ENCODE peak calls at places on chromosomes 11 and 22, in four cellular contexts. I is tibial nerve, G is heart left ventricle, S is PC-9. E is an unnamed sample. For H3K4me1, the result is how much of the 10 kb centered on the place peaks cover.

GRCh38 chr22:40593460-40594273 is 42.9 kb downstream of the MRTFA start:
- DNase-seq in G (no peak), S (no peak), I (no peak), E (no peak)

GRCh38 chr22:20319041-20319744 is 667 bp downstream of the DGCR6L start:
- DNase-seq in S (no peak), G (no peak), I (no peak), E (peak)

GRCh38 chr11:2801711-2802388 is 83.7 kb downstream of the CDKN1C start:
- DNase-seq in S (no peak), I (no peak), G (peak), E (peak)

GRCh38 chr11:111500481-111500880 is 11.7 kb downstream of the BTG4 start:
- DNase-seq in I (no peak), S (no peak), G (no peak), E (no peak)

GRCh38 chr22:47101321-47101885 is 339.0 kb downstream of the TBC1D22A start:
- DNase-seq in S (no peak), G (no peak), I (no peak), E (no peak)

GRCh38 chr11:43943931-43944751 is 1.7 kb downstream of the C11orf96 start:
- DNase-seq in I (no peak), G (no peak), S (no peak), E (peak)

GRCh38 chr11:32297629-32298028 is 137.7 kb downstream of the WT1 start:
- DNase-seq in I (no peak), S (no peak), G (no peak), E (no peak)

GRCh38 chr11:18770479-18771125 is 21.0 kb downstream of the PTPN5 start:
- DNase-seq in S (no peak), I (no peak), G (no peak), E (no peak)

GRCh38 chr11:128790200-128790599 is 76.9 kb downstream of the KCNJ1 start:
- DNase-seq in G (peak), I (peak), S (no peak), E (no peak)

GRCh38 chr11:120392791-120393190 is 56.6 kb downstream of the ARHGEF12 start:
- DNase-seq in I (no peak), S (no peak), G (no peak), E (no peak)

GRCh38 chr11:24198458-24198857 is 298.4 kb upstream of the LUZP2 start:
- DNase-seq in I (no peak), S (no peak), G (no peak), E (no peak)

GRCh38 chr22:43994006-43994405 is 30.1 kb upstream of the PARVB start:
- DNase-seq in S (no peak), I (no peak), G (no peak), E (no peak)

GRCh38 chr11:66068923-66069714 is 953 bp upstream of the PACS1 start:
- DNase-seq in S (no peak), G (peak), I (peak), E (peak)

GRCh38 chr11:13120691-13121090 is 111.6 kb downstream of the RASSF10 start:
- DNase-seq in G (no peak), I (no peak), S (no peak), E (peak)

GRCh38 chr11:61913699-61914395 is 3.5 kb downstream of the RAB3IL1 start:
- DNase-seq in I (no peak), S (no peak), G (no peak), E (no peak)

GRCh38 chr11:63871962-63872832 is 33.3 kb downstream of the MARK2 start:
- DNase-seq in G (peak), I (peak), S (peak), E (peak)

GRCh38 chr11:31479073-31479472 is 30.3 kb downstream of the IMMP1L start:
- DNase-seq in G (no peak), S (no peak), I (no peak), E (no peak)

GRCh38 chr11:36391062-36391461 is 95.0 kb downstream of the PRR5L start:
- DNase-seq in G (no peak), S (no peak), I (no peak), E (no peak)

GRCh38 chr11:73538381-73538872 is 59.5 kb downstream of the FAM168A start:
- DNase-seq in G (no peak), I (no peak), S (no peak), E (no peak)

GRCh38 chr11:80733776-80734175 is 1292.9 kb upstream of the TENM4 start:
- DNase-seq in S (no peak), G (no peak), I (no peak), E (no peak)

GRCh38 chr22:39134366-39135091 is 18.0 kb downstream of the CBX7 start:
- DNase-seq in S (no peak), G (no peak), I (no peak), E (no peak)

GRCh38 chr11:60880189-60880588 is 12.8 kb downstream of the ZP1 start:
- DNase-seq in S (no peak), G (no peak), I (no peak), E (no peak)

GRCh38 chr11:44564653-44565007 is 833 bp upstream of the CD82 start:
- DNase-seq in G (peak), S (peak), I (peak), E (peak)

GRCh38 chr11:72519220-72519881 is 85.0 kb upstream of the CLPB start:
- DNase-seq in I (no peak), G (no peak), S (no peak), E (no peak)
- H3K4me1 ChIP-seq in I (under half), G (under half), S (under half), E (under half)

GRCh38 chr22:37904572-37905533 is 1.2 kb upstream of the MICALL1 start:
- DNase-seq in I (peak), G (no peak), S (peak), E (peak)
- H3K4me3 ChIP-seq in I (no peak), G (no peak), S (peak), E (peak)

GRCh38 chr11:76628408-76628947 is 42.1 kb downstream of the LRRC32 start:
- DNase-seq in I (no peak), S (no peak), G (no peak), E (no peak)
- H3K4me1 ChIP-seq in I (under half), S (under half), G (under half), E (under half)

DNA sequence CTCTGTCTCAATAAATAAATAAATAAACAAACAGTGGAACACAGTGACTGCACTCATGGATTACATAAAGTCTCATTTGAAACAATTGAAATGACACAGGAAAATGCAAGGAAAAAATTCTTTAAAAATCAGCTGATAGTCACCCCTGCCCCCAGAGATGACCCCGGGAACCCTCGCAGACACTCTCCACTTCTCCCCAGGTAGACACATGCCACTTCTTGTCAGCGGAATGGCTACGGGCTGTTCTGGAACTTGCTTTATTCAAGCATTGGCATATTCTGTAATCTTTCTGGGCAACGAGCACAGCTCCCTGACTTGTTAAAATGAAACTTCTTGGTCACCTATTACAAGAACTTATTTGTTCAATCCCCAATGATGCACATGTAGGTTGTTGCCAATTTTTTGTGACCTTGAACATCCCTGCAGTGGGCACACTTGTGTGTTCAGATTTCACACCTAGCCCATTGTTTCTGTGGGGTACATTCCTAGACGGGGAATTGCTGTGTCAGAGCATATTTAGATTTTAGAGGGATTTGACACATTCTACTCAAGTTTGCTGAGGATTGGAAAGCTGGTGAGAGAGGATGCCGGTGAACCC is 32.8 kb downstream of the MYEOV start:
- DNase-seq in S (no peak), I (no peak), G (no peak), E (peak)
- H3K4me3 ChIP-seq in S (no peak), I (no peak), G (no peak), E (no peak)

DNA sequence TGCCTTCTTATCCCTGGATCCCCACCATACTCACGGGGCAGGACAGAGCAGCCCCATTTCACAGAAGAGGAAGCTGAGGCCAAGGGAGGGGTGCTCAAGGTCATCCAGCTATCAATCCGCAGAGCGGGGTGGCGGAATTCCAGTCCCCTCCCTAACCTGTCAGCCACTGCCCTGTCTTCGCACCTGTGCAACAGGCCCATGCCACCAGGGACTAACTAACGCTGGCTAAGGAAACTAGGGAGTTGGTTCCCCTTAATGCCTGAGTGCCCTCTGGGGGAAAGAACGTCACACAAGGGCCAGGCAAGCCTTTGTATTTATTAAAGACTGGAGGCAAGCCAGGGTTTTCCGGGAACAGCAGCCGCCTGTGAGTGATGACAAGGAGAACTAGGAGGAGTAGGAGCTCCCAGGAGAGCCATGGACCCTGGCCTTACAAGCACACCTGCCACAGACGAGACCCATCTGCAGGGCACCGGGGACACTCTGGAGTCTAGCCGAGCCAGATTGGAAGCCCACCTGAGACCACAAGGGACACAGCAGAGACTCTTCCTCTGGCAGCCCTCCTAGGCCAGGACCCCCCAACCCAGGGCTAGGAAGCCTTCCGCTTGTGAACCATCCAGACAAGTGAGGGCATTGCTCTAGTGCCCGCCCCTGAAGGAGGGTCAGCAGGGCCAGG is 64.4 kb downstream of the MYH9 start:
- DNase-seq in I (peak), G (peak), S (no peak), E (no peak)
- H3K4me1 ChIP-seq in I (under half), G (half or more), S (under half), E (half or more)

GRCh38 chr11:132093861-132094260 is 723.4 kb downstream of the NTM start:
- DNase-seq in G (no peak), I (no peak), S (no peak), E (no peak)
- H3K4me3 ChIP-seq in G (no peak), I (no peak), S (no peak), E (no peak)

GRCh38 chr11:11313902-11314692 is 39.0 kb downstream of the CSNK2A3 start:
- DNase-seq in G (peak), S (no peak), I (no peak), E (no peak)
- H3K4me1 ChIP-seq in G (under half), S (under half), I (under half), E (under half)

GRCh38 chr11:71451596-71452353 is 1.2 kb upstream of the NADSYN1 start:
- DNase-seq in G (no peak), S (peak), I (no peak), E (no peak)

GRCh38 chr11:71447791-71448256 is 369 bp downstream of the DHCR7 start:
- DNase-seq in S (peak), G (no peak), I (no peak), E (no peak)

GRCh38 chr11:71448257-71449161 is at the start of gene DHCR7:
- DNase-seq in I (peak), S (peak), G (peak), E (peak)

GRCh38 chr11:71450507-71450906 is 2.3 kb upstream of the DHCR7 start:
- DNase-seq in G (no peak), S (no peak), I (no peak), E (no peak)

GRCh38 chr11:71449596-71449995 is 1.4 kb upstream of the DHCR7 start:
- DNase-seq in S (no peak), I (no peak), G (no peak), E (no peak)
- H3K4me3 ChIP-seq in S (peak), I (no peak), G (no peak), E (no peak)

GRCh38 chr22:33914131-33914530 is 6.1 kb downstream of the LARGE1 start:
- DNase-seq in S (no peak), I (no peak), G (no peak), E (no peak)
- H3K4me1 ChIP-seq in S (under half), I (under half), G (under half), E (under half)

E was measured in SJSA1.